ENCODE peak calls at places on chromosomes 11 and 22, in four cellular contexts. Q, P, F and M are unnamed samples.

GRCh38 chr11:60924906-60925684 is 835 bp downstream of the TMEM132A start:
- DNase-seq in Q (no peak), P (no peak), F (no peak), M (no peak)

GRCh38 chr11:67563354-67564114 is 20.1 kb upstream of the GSTP1 start:
- DNase-seq in Q (no peak), P (no peak), F (peak), M (peak)

GRCh38 chr11:117058761-117059233 is 39.4 kb downstream of the SIK3 start:
- DNase-seq in Q (no peak), P (no peak), F (peak), M (no peak)

GRCh38 chr11:16780146-16780545 is 41.7 kb downstream of the C11orf58 start:
- DNase-seq in Q (no peak), P (no peak), F (no peak), M (no peak)

GRCh38 chr11:63800921-63801320 is 12.3 kb upstream of the SPINDOC start:
- DNase-seq in Q (no peak), P (no peak), F (no peak), M (no peak)

GRCh38 chr11:61744609-61745156 is 7.8 kb upstream of the MYRF start:
- DNase-seq in Q (no peak), P (no peak), F (no peak), M (no peak)

GRCh38 chr11:1536065-1536843 is 35.8 kb downstream of the DUSP8 start:
- DNase-seq in Q (no peak), P (no peak), F (no peak), M (no peak)

GRCh38 chr11:103988595-103988969 is 47.9 kb upstream of the DDI1 start:
- DNase-seq in Q (no peak), P (no peak), F (peak), M (peak)

GRCh38 chr11:84558085-84558905 is 1068.8 kb downstream of the DLG2 start:
- DNase-seq in Q (no peak), P (peak), F (peak), M (peak)

GRCh38 chr11:121464352-121464946 is 11.7 kb upstream of the SORL1-AS1 start:
- DNase-seq in Q (peak), P (no peak), F (peak), M (peak)

DNA sequence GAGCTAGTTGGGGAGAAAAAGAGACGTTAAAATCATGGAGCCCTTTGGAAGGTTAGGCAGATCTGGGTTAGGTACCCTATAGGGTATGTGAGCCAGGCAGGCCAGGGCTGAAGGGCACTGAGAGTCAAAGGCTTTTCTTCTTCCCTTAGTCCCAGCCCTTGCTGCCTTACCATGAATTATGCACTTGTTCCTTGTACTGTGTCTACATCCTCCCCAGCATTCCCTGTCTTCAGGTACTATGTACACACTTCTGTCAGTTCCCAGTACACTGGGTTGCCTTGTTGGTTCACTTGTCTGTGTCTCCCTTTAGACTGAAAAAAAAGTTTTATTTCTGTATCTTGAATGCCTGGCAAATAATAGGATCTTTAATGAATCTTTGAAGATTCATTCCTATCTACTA is 16.9 kb downstream of the RNF185 start:
- DNase-seq in Q (no peak), P (no peak), F (no peak), M (no peak)
- TF ChIP-seq CTCF in Q (no peak), P (no peak), F (no peak), M (no peak)

GRCh38 chr11:86576946-86577624 is 95.3 kb downstream of the ME3 start:
- DNase-seq in Q (no peak), P (no peak), F (no peak), M (no peak)

GRCh38 chr11:86578727-86579405 is 93.5 kb downstream of the ME3 start:
- DNase-seq in Q (no peak), P (no peak), F (no peak), M (no peak)

GRCh38 chr11:86577663-86578636 is 94.5 kb downstream of the ME3 start:
- DNase-seq in Q (no peak), P (no peak), F (peak), M (peak)

GRCh38 chr11:86580535-86580934 is 91.9 kb downstream of the ME3 start:
- DNase-seq in Q (no peak), P (no peak), F (no peak), M (no peak)

GRCh38 chr11:86579406-86579731 is 93.0 kb downstream of the ME3 start:
- DNase-seq in Q (no peak), P (no peak), F (no peak), M (no peak)
- H3K4me3 ChIP-seq in Q (no peak), P (no peak), F (no peak), M (no peak)

GRCh38 chr11:77186302-77186701 is 58.3 kb downstream of the MYO7A start:
- DNase-seq in Q (no peak), P (no peak), F (no peak), M (no peak)
- TF ChIP-seq CTCF in Q (no peak), P (no peak), F (no peak), M (no peak)

GRCh38 chr11:22138264-22138663 is 54.6 kb upstream of the ANO5 start:
- DNase-seq in Q (no peak), P (no peak), F (no peak), M (no peak)
- H3K4me3 ChIP-seq in Q (no peak), P (no peak), F (no peak), M (no peak)

GRCh38 chr11:72015511-72016061 is 16.9 kb downstream of the IL18BP start:
- DNase-seq in Q (peak), P (no peak), F (peak), M (no peak)
- TF ChIP-seq CTCF in Q (no peak), P (peak), F (peak), M (peak)

DNA sequence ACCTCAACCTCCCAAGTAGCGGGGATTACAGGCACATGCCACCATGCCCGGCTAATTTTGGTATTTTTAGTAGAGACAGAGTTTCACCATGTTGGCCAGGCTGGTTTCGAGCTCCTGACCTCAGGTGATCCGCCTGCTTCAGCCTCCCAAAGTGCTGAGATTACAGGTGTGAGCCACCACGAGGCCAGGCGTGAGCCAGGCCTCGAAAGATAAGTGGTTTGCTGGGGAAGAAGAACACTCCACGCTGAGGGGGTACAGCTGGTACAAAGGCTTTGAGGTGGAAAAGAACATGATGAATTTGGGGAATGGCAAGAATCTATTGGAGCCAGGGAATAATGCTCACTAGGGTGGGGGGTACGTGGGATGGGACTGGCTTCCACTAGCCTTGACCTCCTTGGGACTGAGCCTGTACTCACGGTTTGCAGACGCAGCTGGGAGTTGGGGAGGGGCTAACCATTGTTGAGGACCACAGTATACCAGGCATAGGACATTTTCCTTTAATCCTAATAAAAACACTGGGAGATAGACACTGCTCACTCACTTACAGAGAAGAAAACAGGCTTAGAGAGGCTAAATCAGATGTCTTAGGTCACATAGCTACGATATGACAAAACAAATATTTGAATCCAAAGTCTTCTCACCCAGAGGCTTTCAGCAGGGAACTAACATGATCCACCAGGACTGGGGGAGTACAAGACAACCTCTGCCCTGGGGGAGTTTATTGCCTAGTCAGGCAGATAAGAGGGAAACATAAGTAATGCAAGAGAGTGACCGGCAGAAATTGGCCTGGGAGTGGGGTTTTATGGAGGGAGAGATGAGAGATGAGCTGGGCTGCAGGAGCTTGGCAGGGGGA is 4.9 kb downstream of the SLCO2B1 start:
- DNase-seq in Q (no peak), P (no peak), F (no peak), M (no peak)
- H3K4me3 ChIP-seq in Q (no peak), P (no peak), F (no peak), M (no peak)

GRCh38 chr11:58579192-58580129 is 598 bp downstream of the ZFP91 start:
- DNase-seq in Q (peak), P (peak), F (peak), M (peak)
- TF ChIP-seq CTCF in Q (peak), P (peak), F (peak), M (peak)

DNA sequence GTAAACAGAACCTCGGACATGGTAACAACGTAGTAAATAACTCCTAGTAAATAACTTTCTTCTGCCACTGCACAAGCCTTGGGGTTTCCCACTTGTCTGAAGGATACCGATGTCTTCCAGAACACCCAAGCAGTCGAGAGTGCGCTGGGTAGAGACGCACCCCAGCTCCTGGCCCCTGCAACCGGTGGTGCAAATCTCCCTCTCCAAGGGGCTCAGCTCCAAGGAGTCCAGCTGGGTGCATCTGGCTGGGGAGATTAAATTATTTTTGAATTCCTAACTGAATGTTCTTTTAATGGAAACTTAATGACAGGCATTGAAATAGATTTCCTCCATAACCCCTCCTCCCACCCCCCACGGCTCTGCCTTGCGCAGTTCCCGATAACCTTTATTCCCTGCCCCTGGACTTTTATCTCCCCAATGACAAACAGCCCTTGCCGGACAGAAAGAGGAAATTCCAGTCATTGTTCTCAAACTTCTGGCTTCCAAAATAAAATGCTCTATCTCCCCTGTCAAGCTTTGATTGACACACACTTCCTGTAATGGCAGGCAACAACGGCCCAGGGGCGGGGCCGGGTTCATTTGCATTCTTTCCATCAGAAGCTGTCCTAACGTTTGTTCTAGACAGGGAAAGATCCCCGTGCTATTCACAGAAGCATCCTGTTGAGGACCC is 31.2 kb downstream of the KCNJ1 start:
- DNase-seq in Q (no peak), P (no peak), F (no peak), M (no peak)
- H3K4me3 ChIP-seq in Q (no peak), P (no peak), F (no peak), M (no peak)